ENCODE peak calls at places on chromosomes 2 and 18, in four cellular contexts. E is fibroblast of pulmonary artery, U is RWPE1, J is tibial nerve. F is an unnamed sample.

GRCh38 chr18:24530630-24531111 is 70.2 kb downstream of the HRH4 start:
- DNase-seq in J (no peak), E (peak), U (peak), F (no peak)

GRCh38 chr2:16553222-16553621 is 112.4 kb downstream of the CYRIA start:
- DNase-seq in J (no peak), E (peak), U (peak), F (no peak)

GRCh38 chr2:149465873-149466272 is 121.7 kb downstream of the MMADHC start:
- DNase-seq in E (no peak), J (no peak), U (no peak), F (no peak)

GRCh38 chr2:30763151-30763660 is 44.0 kb downstream of the CAPN13 start:
- DNase-seq in U (no peak), E (no peak), J (no peak), F (no peak)

GRCh38 chr2:158202151-158202778 is 100.6 kb downstream of the UPP2 start:
- DNase-seq in J (no peak), E (peak), U (peak), F (no peak)

GRCh38 chr18:22282311-22283235 is 113.2 kb downstream of the GATA6 start:
- DNase-seq in J (no peak), E (peak), U (peak), F (no peak)

GRCh38 chr2:204550738-204551137 is 5.5 kb downstream of the PARD3B start:
- DNase-seq in J (no peak), U (no peak), E (peak), F (no peak)

GRCh38 chr18:9869713-9870430 is 15.9 kb upstream of the TXNDC2 start:
- DNase-seq in J (no peak), E (peak), U (peak), F (no peak)

GRCh38 chr2:201618744-201619654 is 24.3 kb downstream of the TMEM237 start:
- DNase-seq in J (peak), E (peak), U (peak), F (no peak)

GRCh38 chr18:3402962-3403585 is 46.9 kb upstream of the TGIF1 start:
- DNase-seq in U (no peak), J (no peak), E (peak), F (no peak)

GRCh38 chr2:88176352-88176952 is 6.3 kb downstream of the THNSL2 start:
- DNase-seq in U (no peak), J (no peak), E (no peak), F (no peak)

GRCh38 chr18:31510319-31510718 is 12.3 kb downstream of the DSG2 start:
- DNase-seq in E (no peak), J (no peak), U (no peak), F (no peak)

GRCh38 chr2:55063226-55063625 is 13.0 kb upstream of the RTN4 start:
- DNase-seq in E (no peak), U (no peak), J (no peak), F (no peak)

DNA sequence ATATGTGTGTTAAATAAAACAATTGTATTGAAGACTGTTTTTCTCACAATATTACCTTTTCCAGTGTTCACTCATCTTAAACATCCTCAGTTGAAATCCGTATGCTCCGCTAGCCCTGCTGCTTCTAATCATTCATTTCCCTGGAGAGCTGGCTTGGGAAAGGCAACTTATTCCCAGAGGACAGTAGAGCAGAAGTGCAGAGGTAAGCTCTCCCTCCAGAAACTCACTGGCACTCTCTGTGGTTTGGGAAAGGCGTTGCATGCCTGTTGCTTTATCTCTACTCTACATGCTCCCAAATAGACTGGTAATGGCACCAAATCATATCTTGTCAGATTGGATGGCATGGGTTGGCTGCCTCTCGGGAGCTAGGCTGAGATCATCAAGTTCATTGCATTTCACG is 117.1 kb upstream of the BOD1L2 start:
- DNase-seq in U (no peak), E (no peak), J (no peak), F (no peak)
- TF ChIP-seq CTCF in U (no peak), E (peak), J (no peak), F (no peak)

DNA sequence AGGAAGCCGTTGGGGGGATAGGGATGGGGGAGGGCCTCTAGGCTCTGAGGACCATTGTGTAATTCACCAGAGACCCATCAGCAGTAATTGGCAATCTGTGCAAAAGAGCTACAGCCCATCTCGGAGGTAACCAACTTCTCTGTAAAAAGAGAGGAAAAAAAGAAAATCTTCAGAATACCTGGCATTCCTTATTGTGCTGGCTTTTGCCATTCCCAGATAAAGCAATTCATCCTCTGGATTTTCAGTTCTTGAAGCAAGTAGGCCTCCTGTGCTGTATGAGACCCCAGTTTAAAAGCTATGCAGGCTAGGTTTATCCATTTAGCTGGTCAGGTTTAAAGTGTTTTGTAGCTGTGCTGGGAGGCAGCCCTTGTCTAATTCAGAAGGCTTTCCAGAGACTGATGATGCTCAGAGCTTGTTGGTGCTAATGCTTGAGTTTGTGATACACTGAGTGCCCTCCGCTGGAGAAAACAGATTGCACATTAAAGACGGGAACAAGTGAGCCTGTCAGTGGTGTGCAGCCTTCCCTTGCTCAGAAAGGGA is at the start of gene LRRTM4:
- DNase-seq in U (no peak), E (no peak), J (no peak), F (no peak)
- TF ChIP-seq CTCF in U (no peak), E (no peak), J (no peak), F (no peak)

GRCh38 chr2:205700331-205701132 is 18.2 kb downstream of the NRP2 start:
- DNase-seq in U (no peak), E (peak), J (no peak), F (no peak)
- TF ChIP-seq CTCF in U (no peak), E (no peak), J (no peak), F (no peak)

GRCh38 chr18:74623047-74623816 is 25.6 kb downstream of the ZNF407 start:
- DNase-seq in U (no peak), E (peak), J (no peak), F (no peak)
- TF ChIP-seq CTCF in U (peak), E (peak), J (peak), F (no peak)